ENCODE peak calls at places on chromosomes 13 and 19, in ten cellular contexts. J is mammary epithelial cell; S is uterus; B is pancreas; N is breast epithelium; M is IMR-90; I is ascending aorta; Y is neural progenitor cell; K is CD8-positive, alpha-beta T cell; Z is astrocyte. E is an unnamed sample.

GRCh38 chr13:40818926-40819325 is 29.5 kb downstream of the SLC25A15 start:
- DNase-seq in Z (no peak), N (no peak), M (no peak), Y (no peak), J (no peak), I (no peak), B (no peak), S (no peak), K (no peak), E (no peak)

GRCh38 chr19:45691516-45692186 is at the start of gene SNRPD2:
- DNase-seq in S (peak; percentile 93), Z (peak; percentile 89), M (peak; percentile 95), N (peak; percentile 94), K (peak; percentile 91), J (peak; percentile 94), Y (peak; percentile 98), I (peak; percentile 76), B (peak; percentile 91), E (peak; percentile 93)

GRCh38 chr13:86486582-86486981 is 687.4 kb upstream of the SLITRK6 start:
- DNase-seq in B (no peak), M (no peak), Z (no peak), K (no peak), Y (no peak), S (no peak), N (no peak), J (no peak), I (no peak), E (no peak)

GRCh38 chr19:43526884-43527859 is at the start of gene ETHE1:
- DNase-seq in M (peak; percentile 31), J (peak; percentile 78), Z (no peak), K (peak; percentile 69), I (peak; percentile 40), B (peak; percentile 84), N (peak; percentile 63), Y (peak; percentile 92), S (peak; percentile 76), E (peak; percentile 85)

GRCh38 chr13:91817250-91817649 is 418.8 kb downstream of the GPC5 start:
- DNase-seq in I (no peak), M (peak; percentile 13), Y (no peak), K (no peak), Z (peak; percentile 9), J (peak; percentile 3), S (no peak), B (no peak), N (no peak), E (no peak)

GRCh38 chr19:13339869-13340268 is 166.4 kb downstream of the CACNA1A start:
- DNase-seq in M (no peak), S (no peak), Z (no peak), B (no peak), Y (no peak), I (no peak), K (no peak), J (no peak), N (no peak), E (no peak)

GRCh38 chr19:2266183-2266993 is 10.2 kb upstream of the JSRP1 start:
- DNase-seq in S (peak; percentile 78), I (peak; percentile 70), M (peak; percentile 75), B (peak; percentile 86), Y (no peak), Z (peak; percentile 49), N (peak; percentile 81), K (no peak), J (peak; percentile 67), E (peak; percentile 85)

GRCh38 chr19:55486971-55487883 is 1.0 kb upstream of the SSC5D start:
- DNase-seq in N (peak; percentile 68), Y (peak; percentile 44), S (peak; percentile 94), B (no peak), J (peak; percentile 67), Z (peak; percentile 98), I (peak; percentile 63), M (peak; percentile 97), K (no peak), E (no peak)

GRCh38 chr13:75643693-75644092 is 7.6 kb downstream of the LMO7 start:
- DNase-seq in I (no peak), B (no peak), M (no peak), J (no peak), N (no peak), S (no peak), Y (no peak), Z (no peak), K (no peak), E (no peak)

GRCh38 chr13:98672947-98673545 is 79.4 kb downstream of the SLC15A1 start:
- DNase-seq in N (peak; percentile 62), S (peak; percentile 70), B (peak; percentile 57), Y (peak; percentile 79), J (peak; percentile 48), Z (peak; percentile 39), I (peak; percentile 21), K (peak; percentile 34), M (peak; percentile 75), E (peak; percentile 71)

GRCh38 chr19:3977242-3978143 is 6.6 kb upstream of the DAPK3 start:
- DNase-seq in B (peak; percentile 24), Z (no peak), K (no peak), S (peak; percentile 15), Y (no peak), J (no peak), M (no peak), N (peak; percentile 23), I (no peak), E (no peak)

GRCh38 chr19:8506402-8506957 is 4.0 kb upstream of the PRAM1 start:
- DNase-seq in N (no peak), M (no peak), K (no peak), I (no peak), Y (peak; percentile 43), S (peak; percentile 35), Z (no peak), B (no peak), J (no peak), E (no peak)

GRCh38 chr13:20968745-20969144 is 66.2 kb upstream of the XPO4 start:
- DNase-seq in S (no peak), M (no peak), I (no peak), K (no peak), Y (no peak), B (no peak), Z (no peak), J (no peak), N (no peak), E (no peak)

GRCh38 chr13:20967340-20967739 is 64.8 kb upstream of the XPO4 start:
- DNase-seq in K (no peak), S (no peak), M (no peak), J (no peak), B (no peak), N (no peak), I (no peak), Z (no peak), Y (no peak), E (no peak)

GRCh38 chr13:20972731-20973130 is 70.2 kb upstream of the XPO4 start:
- DNase-seq in J (no peak), I (no peak), Z (no peak), K (no peak), Y (no peak), B (no peak), M (no peak), N (no peak), S (no peak), E (no peak)

GRCh38 chr13:20964904-20965303 is 62.4 kb upstream of the XPO4 start:
- DNase-seq in B (no peak), Z (peak; percentile 40), K (no peak), Y (no peak), S (no peak), J (no peak), N (no peak), M (peak; percentile 58), I (no peak), E (no peak)

GRCh38 chr13:20969182-20969581 is 66.6 kb upstream of the XPO4 start:
- DNase-seq in B (no peak), Z (peak; percentile 50), J (peak; percentile 64), Y (no peak), N (no peak), S (no peak), M (peak; percentile 68), K (no peak), I (no peak), E (no peak)
- H3K27ac ChIP-seq in B (no peak overlapping the region), Z (no peak overlapping the region), J (no peak overlapping the region), Y (no peak overlapping the region), N (no peak overlapping the region), S (no peak overlapping the region), M (no peak overlapping the region), K (no peak overlapping the region), I (no peak overlapping the region), E (no peak overlapping the region)

GRCh38 chr19:54388803-54389144 is 24.0 kb upstream of the LAIR1 start:
- DNase-seq in Z (no peak), N (no peak), Y (no peak), M (no peak), I (no peak), B (no peak), K (no peak), S (no peak), J (no peak), E (no peak)
- H3K27ac ChIP-seq in Z (no peak overlapping the region), N (no peak overlapping the region), Y (no peak overlapping the region), M (no peak overlapping the region), I (no peak overlapping the region), B (peak overlapping the region; percentile 34), K (peak overlapping the region; percentile 51), S (no peak overlapping the region), J (no peak overlapping the region), E (peak overlapping the region; percentile 50)

DNA sequence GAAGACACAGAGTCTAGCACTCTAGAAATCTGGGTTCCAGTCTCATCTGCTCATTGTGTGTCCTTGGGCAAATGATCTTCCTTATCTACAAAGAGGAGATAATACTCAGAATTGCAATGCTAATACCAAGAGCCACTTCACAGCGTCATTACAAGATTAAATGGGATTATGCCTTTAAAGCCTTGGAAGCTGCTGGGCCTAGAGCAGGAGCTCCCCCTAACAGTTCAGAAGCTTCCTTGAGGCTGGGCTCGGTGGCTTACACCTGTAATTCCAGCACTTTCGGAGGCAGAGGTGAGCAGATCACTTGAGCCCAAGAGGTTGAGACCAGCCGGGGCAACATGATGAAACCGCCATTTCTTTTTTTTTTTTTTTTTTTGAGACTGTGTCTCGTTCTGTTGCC is 27.6 kb downstream of the AP2S1 start:
- DNase-seq in N (no peak), J (no peak), B (no peak), M (no peak), Y (peak; percentile 30), Z (no peak), I (no peak), S (no peak), K (no peak), E (no peak)
- H3K27ac ChIP-seq in N (no peak overlapping the region), J (no peak overlapping the region), B (no peak overlapping the region), M (no peak overlapping the region), Y (no peak overlapping the region), Z (no peak overlapping the region), I (no peak overlapping the region), S (no peak overlapping the region), K (no peak overlapping the region), E (peak overlapping the region; percentile 83)

DNA sequence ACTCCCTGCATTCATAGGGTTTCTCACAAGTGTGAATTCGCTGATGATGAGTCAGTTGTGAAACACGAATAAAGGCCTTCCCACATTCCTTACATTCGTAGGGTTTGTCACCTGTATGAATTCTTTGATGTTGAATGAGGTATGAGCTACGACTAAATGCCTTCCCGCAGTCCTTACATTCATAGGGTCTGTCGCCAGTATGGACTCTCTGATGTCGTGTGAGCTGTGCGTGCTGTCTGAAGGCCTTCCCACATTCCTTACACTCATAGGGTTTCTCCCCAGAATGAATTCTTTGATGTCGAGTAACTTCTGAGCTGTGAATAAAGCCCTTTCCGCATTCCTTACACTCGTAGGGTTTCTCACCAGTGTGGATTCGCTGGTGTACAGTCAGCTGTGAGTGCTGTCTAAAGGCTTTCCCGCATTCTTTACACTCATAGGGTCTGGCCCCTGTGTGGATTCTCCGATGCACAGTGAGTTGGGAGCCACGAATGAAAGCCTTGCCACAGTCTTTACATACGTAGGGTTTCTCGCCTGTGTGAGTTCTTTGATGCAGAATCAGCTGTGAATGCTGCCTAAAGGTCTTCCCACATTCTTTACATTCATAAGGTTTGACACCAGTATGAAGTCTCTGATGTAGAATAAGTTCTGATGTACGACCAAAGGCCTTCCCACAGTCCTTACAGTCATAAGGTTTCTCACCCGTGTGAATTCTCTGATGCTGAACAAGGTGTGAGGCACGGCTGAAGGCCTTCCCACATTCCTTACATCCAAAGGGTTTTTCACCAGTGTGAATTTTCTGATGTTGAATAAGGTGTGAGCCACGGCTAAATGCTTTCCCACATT is 30.6 kb upstream of the COX7A1 start:
- DNase-seq in I (no peak), S (no peak), K (no peak), Z (peak; percentile 96), N (no peak), Y (peak; percentile 23), B (no peak), M (peak; percentile 77), J (no peak), E (no peak)
- H3K27ac ChIP-seq in I (peak overlapping the region; percentile 41), S (no peak overlapping the region), K (no peak overlapping the region), Z (peak overlapping the region; percentile 80), N (no peak overlapping the region), Y (no peak overlapping the region), B (no peak overlapping the region), M (peak overlapping the region; percentile 13), J (no peak overlapping the region), E (no peak overlapping the region)

E was measured in Peyer's patch.